ENCODE peak calls at places on chromosome 20, in ten cellular contexts. One of them, this sample, is unnamed.

GRCh38 chr20:50855498-50856474 is 60.9 kb downstream of the BCAS4 start:
- DNase-seq in mammary epithelial cell: peak; percentile 63
- DNase-seq in neural progenitor cell: no peak
- DNase-seq in PC-3: peak; percentile 30
- DNase-seq in SK-N-SH: peak; percentile 71
- DNase-seq in HCT116: no peak
- DNase-seq in OCI-LY7: no peak
- DNase-seq in K562: no peak
- DNase-seq in astrocyte: no peak
- DNase-seq in H9: peak; percentile 68
- DNase-seq in this sample: peak; percentile 50

GRCh38 chr20:47266847-47267515 is 89.5 kb downstream of the ZMYND8 start:
- DNase-seq in mammary epithelial cell: no peak
- DNase-seq in neural progenitor cell: no peak
- DNase-seq in PC-3: no peak
- DNase-seq in SK-N-SH: no peak
- DNase-seq in HCT116: no peak
- DNase-seq in OCI-LY7: no peak
- DNase-seq in K562: no peak
- DNase-seq in astrocyte: no peak
- DNase-seq in H9: no peak
- DNase-seq in this sample: no peak

GRCh38 chr20:52175840-52176239 is 15.7 kb downstream of the ZFP64 start:
- DNase-seq in mammary epithelial cell: no peak
- DNase-seq in neural progenitor cell: no peak
- DNase-seq in PC-3: no peak
- DNase-seq in SK-N-SH: no peak
- DNase-seq in HCT116: no peak
- DNase-seq in OCI-LY7: no peak
- DNase-seq in K562: no peak
- DNase-seq in astrocyte: no peak
- DNase-seq in H9: no peak
- DNase-seq in this sample: no peak

GRCh38 chr20:54668271-54669053 is 193.1 kb downstream of the DOK5 start:
- DNase-seq in mammary epithelial cell: no peak
- DNase-seq in neural progenitor cell: peak; percentile 60
- DNase-seq in PC-3: peak; percentile 63
- DNase-seq in SK-N-SH: peak; percentile 29
- DNase-seq in HCT116: no peak
- DNase-seq in OCI-LY7: peak; percentile 15
- DNase-seq in K562: peak; percentile 31
- DNase-seq in astrocyte: no peak
- DNase-seq in H9: peak; percentile 48
- DNase-seq in this sample: no peak

GRCh38 chr20:12287575-12287974 is 369.9 kb downstream of the BTBD3 start:
- DNase-seq in mammary epithelial cell: peak; percentile 83
- DNase-seq in neural progenitor cell: no peak
- DNase-seq in PC-3: peak; percentile 96
- DNase-seq in SK-N-SH: no peak
- DNase-seq in HCT116: no peak
- DNase-seq in OCI-LY7: no peak
- DNase-seq in K562: no peak
- DNase-seq in astrocyte: no peak
- DNase-seq in H9: no peak
- DNase-seq in this sample: no peak

GRCh38 chr20:40689943-40690835 is 1.2 kb upstream of the MAFB start:
- DNase-seq in mammary epithelial cell: peak; percentile 79
- DNase-seq in neural progenitor cell: peak; percentile 96
- DNase-seq in PC-3: peak; percentile 75
- DNase-seq in SK-N-SH: peak; percentile 89
- DNase-seq in HCT116: peak; percentile 51
- DNase-seq in OCI-LY7: peak; percentile 71
- DNase-seq in K562: peak; percentile 66
- DNase-seq in astrocyte: peak; percentile 69
- DNase-seq in H9: peak; percentile 91
- DNase-seq in this sample: peak; percentile 99

GRCh38 chr20:12358655-12359009 is 440.9 kb downstream of the BTBD3 start:
- DNase-seq in mammary epithelial cell: no peak
- DNase-seq in neural progenitor cell: no peak
- DNase-seq in PC-3: peak; percentile 31
- DNase-seq in SK-N-SH: no peak
- DNase-seq in HCT116: no peak
- DNase-seq in OCI-LY7: no peak
- DNase-seq in K562: no peak
- DNase-seq in astrocyte: no peak
- DNase-seq in H9: no peak
- DNase-seq in this sample: no peak

GRCh38 chr20:41476013-41476441 is 109.4 kb upstream of the EMILIN3 start:
- DNase-seq in mammary epithelial cell: peak; percentile 70
- DNase-seq in neural progenitor cell: no peak
- DNase-seq in PC-3: peak; percentile 61
- DNase-seq in SK-N-SH: no peak
- DNase-seq in HCT116: no peak
- DNase-seq in OCI-LY7: no peak
- DNase-seq in K562: no peak
- DNase-seq in astrocyte: peak; percentile 78
- DNase-seq in H9: no peak
- DNase-seq in this sample: no peak

GRCh38 chr20:31842471-31843157 is 2.8 kb downstream of the FOXS1 start:
- DNase-seq in mammary epithelial cell: no peak
- DNase-seq in neural progenitor cell: peak; percentile 47
- DNase-seq in PC-3: peak; percentile 25
- DNase-seq in SK-N-SH: peak; percentile 58
- DNase-seq in HCT116: no peak
- DNase-seq in OCI-LY7: no peak
- DNase-seq in K562: no peak
- DNase-seq in astrocyte: peak; percentile 60
- DNase-seq in H9: no peak
- DNase-seq in this sample: peak; percentile 97

DNA sequence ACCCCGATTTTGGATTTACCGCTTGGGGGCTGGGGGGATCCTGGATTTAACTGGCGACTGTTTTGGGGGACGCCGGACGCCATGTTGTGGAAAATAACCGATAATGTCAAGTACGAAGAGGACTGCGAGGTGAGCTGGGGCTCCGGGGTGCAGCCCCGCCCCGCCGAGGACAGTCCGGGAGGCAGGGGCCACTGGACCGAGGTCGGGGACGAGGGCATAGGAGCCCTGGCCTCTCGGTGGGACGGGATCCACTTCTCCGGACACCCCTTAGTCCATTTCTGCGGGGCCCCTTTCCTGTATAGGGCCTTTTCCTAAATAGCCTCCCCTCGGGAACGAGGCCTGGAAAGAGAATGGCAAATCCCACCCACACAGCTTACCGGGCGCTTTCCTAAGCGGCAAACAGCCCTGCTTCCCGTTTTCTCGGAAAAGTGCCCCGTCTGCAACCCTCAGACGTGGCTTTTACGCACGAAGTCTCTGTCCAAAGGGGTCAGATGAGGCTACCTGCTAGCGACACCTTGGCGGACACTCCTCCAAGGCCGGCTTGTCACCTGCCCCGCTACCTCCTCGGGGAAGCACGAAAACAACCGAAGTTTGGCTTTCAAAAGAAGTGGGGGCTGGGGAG is 469 bp downstream of the TFAP2C start:
- DNase-seq in mammary epithelial cell: no peak
- DNase-seq in neural progenitor cell: peak; percentile 57
- DNase-seq in PC-3: peak; percentile 14
- DNase-seq in SK-N-SH: peak; percentile 37
- DNase-seq in HCT116: no peak
- DNase-seq in OCI-LY7: no peak
- DNase-seq in K562: no peak
- DNase-seq in astrocyte: no peak
- DNase-seq in H9: no peak
- DNase-seq in this sample: peak; percentile 88
- H4K20me1 ChIP-seq in mammary epithelial cell: no peaks in the 10 kb centered on the region
- H4K20me1 ChIP-seq in neural progenitor cell: peaks cover 48% of the 10 kb centered on the region
- H4K20me1 ChIP-seq in PC-3: peaks cover 24% of the 10 kb centered on the region
- H4K20me1 ChIP-seq in SK-N-SH: no peaks in the 10 kb centered on the region
- H4K20me1 ChIP-seq in HCT116: no peaks in the 10 kb centered on the region
- H4K20me1 ChIP-seq in OCI-LY7: no peaks in the 10 kb centered on the region
- H4K20me1 ChIP-seq in K562: no peaks in the 10 kb centered on the region
- H4K20me1 ChIP-seq in astrocyte: peaks cover 8% of the 10 kb centered on the region
- H4K20me1 ChIP-seq in H9: no peaks in the 10 kb centered on the region
- H4K20me1 ChIP-seq in this sample: no peaks in the 10 kb centered on the region

GRCh38 chr20:44896583-44896982 is 11.1 kb downstream of the YWHAB start:
- DNase-seq in mammary epithelial cell: no peak
- DNase-seq in neural progenitor cell: no peak
- DNase-seq in PC-3: no peak
- DNase-seq in SK-N-SH: no peak
- DNase-seq in HCT116: no peak
- DNase-seq in OCI-LY7: peak; percentile 17
- DNase-seq in K562: no peak
- DNase-seq in astrocyte: no peak
- DNase-seq in H9: no peak
- DNase-seq in this sample: no peak
- H4K20me1 ChIP-seq in mammary epithelial cell: peaks cover 25% of the 10 kb centered on the region
- H4K20me1 ChIP-seq in neural progenitor cell: peaks cover 97% of the 10 kb centered on the region
- H4K20me1 ChIP-seq in PC-3: peaks cover 90% of the 10 kb centered on the region
- H4K20me1 ChIP-seq in SK-N-SH: peaks cover 100% of the 10 kb centered on the region
- H4K20me1 ChIP-seq in HCT116: peaks cover 21% of the 10 kb centered on the region
- H4K20me1 ChIP-seq in OCI-LY7: peaks cover 61% of the 10 kb centered on the region
- H4K20me1 ChIP-seq in K562: peaks cover 9% of the 10 kb centered on the region
- H4K20me1 ChIP-seq in astrocyte: peaks cover 100% of the 10 kb centered on the region
- H4K20me1 ChIP-seq in H9: no peaks in the 10 kb centered on the region
- H4K20me1 ChIP-seq in this sample: peaks cover 82% of the 10 kb centered on the region

DNA sequence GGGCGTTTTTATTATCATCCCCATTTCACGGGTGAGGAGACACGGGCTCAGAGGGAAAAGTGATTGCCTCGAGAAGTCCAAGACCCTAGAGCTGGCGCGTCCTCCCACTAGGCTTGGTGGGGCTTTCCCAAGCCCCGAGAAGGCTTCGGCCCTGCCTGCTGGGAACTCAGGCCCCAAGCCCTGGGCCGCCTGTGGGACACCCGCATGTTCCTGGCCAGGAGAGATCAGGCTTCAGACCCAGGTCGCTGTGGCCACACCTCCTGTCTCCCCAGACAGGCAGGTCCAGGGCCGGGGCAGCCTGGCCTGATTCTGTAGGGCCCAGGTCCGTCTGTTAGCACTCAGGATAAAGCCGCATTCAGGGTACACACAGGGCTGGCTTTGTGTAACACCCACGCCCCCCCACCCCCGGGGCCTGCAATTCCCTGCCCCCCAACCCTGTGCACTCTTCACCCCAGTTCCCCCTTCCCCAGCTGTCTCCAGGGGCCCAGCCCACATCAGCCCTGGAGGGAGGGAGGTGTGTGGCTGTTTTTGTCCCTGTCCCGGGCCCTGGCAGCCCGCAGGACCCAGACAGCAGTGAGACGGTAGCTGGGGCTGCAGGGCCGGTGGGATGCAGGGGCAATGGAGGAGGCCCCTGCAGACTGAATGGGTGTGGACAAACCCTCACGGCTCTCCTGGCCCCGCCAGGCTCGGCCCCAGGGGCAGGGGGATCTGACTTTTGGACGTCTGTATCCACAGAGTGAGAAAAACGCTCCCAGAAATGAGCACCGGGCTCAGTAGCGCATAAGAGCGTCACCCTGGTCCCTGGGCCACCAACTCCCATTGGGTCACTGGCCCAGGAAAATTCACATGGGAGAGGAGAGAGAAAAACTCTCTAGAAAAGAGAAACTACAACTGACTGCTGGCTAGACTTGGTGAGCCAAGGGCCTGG is 42.4 kb upstream of the ZBP1 start:
- DNase-seq in mammary epithelial cell: no peak
- DNase-seq in neural progenitor cell: no peak
- DNase-seq in PC-3: no peak
- DNase-seq in SK-N-SH: peak; percentile 33
- DNase-seq in HCT116: no peak
- DNase-seq in OCI-LY7: no peak
- DNase-seq in K562: no peak
- DNase-seq in astrocyte: no peak
- DNase-seq in H9: peak; percentile 38
- DNase-seq in this sample: peak; percentile 77
- H4K20me1 ChIP-seq in mammary epithelial cell: peaks cover 2% of the 10 kb centered on the region
- H4K20me1 ChIP-seq in neural progenitor cell: no peaks in the 10 kb centered on the region
- H4K20me1 ChIP-seq in PC-3: peaks cover 15% of the 10 kb centered on the region
- H4K20me1 ChIP-seq in SK-N-SH: peaks cover 73% of the 10 kb centered on the region
- H4K20me1 ChIP-seq in HCT116: no peaks in the 10 kb centered on the region
- H4K20me1 ChIP-seq in OCI-LY7: no peaks in the 10 kb centered on the region
- H4K20me1 ChIP-seq in K562: peaks cover 5% of the 10 kb centered on the region
- H4K20me1 ChIP-seq in astrocyte: peaks cover 99% of the 10 kb centered on the region
- H4K20me1 ChIP-seq in H9: no peaks in the 10 kb centered on the region
- H4K20me1 ChIP-seq in this sample: peaks cover 37% of the 10 kb centered on the region

GRCh38 chr20:63903796-63904570 is 9.1 kb downstream of the DNAJC5 start:
- DNase-seq in mammary epithelial cell: no peak
- DNase-seq in neural progenitor cell: no peak
- DNase-seq in PC-3: no peak
- DNase-seq in SK-N-SH: no peak
- DNase-seq in HCT116: no peak
- DNase-seq in OCI-LY7: no peak
- DNase-seq in K562: no peak
- DNase-seq in astrocyte: no peak
- DNase-seq in H9: no peak
- DNase-seq in this sample: peak; percentile 3
- H4K20me1 ChIP-seq in mammary epithelial cell: no peaks in the 10 kb centered on the region
- H4K20me1 ChIP-seq in neural progenitor cell: peaks cover 68% of the 10 kb centered on the region
- H4K20me1 ChIP-seq in PC-3: peaks cover 8% of the 10 kb centered on the region
- H4K20me1 ChIP-seq in SK-N-SH: peaks cover 90% of the 10 kb centered on the region
- H4K20me1 ChIP-seq in HCT116: peaks cover 6% of the 10 kb centered on the region
- H4K20me1 ChIP-seq in OCI-LY7: no peaks in the 10 kb centered on the region
- H4K20me1 ChIP-seq in K562: peaks cover 3% of the 10 kb centered on the region
- H4K20me1 ChIP-seq in astrocyte: peaks cover 90% of the 10 kb centered on the region
- H4K20me1 ChIP-seq in H9: no peaks in the 10 kb centered on the region
- H4K20me1 ChIP-seq in this sample: peaks cover 74% of the 10 kb centered on the region

This sample was measured in osteoblast.